ENCODE peak calls at places on chromosomes 3 and 15, in ten cellular contexts. Q, B, X, J, R, Y, F, W, U and P are unnamed samples.
A peak's percentile ranks its signal among the peaks of the same experiment; 100 is the strongest.

GRCh38 chr15:71545223-71545760 is 265.1 kb upstream of the NR2E3 start:
- DNase-seq in Q (no peak), B (peak; percentile 68), X (no peak), J (no peak), R (no peak), Y (no peak), F (no peak), W (no peak), U (no peak), P (no peak)

GRCh38 chr3:193962986-193963683 is 172.8 kb upstream of the HES1 start:
- DNase-seq in Q (peak; percentile 97), B (no peak), X (peak; percentile 41), J (no peak), R (no peak), Y (no peak), F (no peak), W (no peak), U (no peak), P (no peak)

GRCh38 chr3:117035785-117036184 is 326.2 kb downstream of the TUSC7 start:
- DNase-seq in Q (no peak), B (no peak), X (no peak), J (no peak), R (peak; percentile 25), Y (no peak), F (no peak), W (no peak), U (no peak), P (peak; percentile 42)

GRCh38 chr3:78494831-78495230 is 1273.0 kb downstream of the ROBO1 start:
- DNase-seq in Q (no peak), B (no peak), X (no peak), J (no peak), R (no peak), Y (no peak), F (no peak), W (no peak), U (no peak), P (no peak)

GRCh38 chr15:36845270-36845669 is 255.1 kb downstream of the MEIS2 start:
- DNase-seq in Q (no peak), B (no peak), X (no peak), J (no peak), R (no peak), Y (no peak), F (no peak), W (no peak), U (no peak), P (no peak)

GRCh38 chr15:73357999-73358665 is 10.6 kb downstream of the HCN4 start:
- DNase-seq in Q (no peak), B (no peak), X (no peak), J (no peak), R (peak; percentile 18), Y (no peak), F (no peak), W (no peak), U (no peak), P (no peak)

GRCh38 chr3:135762188-135762853 is 203.2 kb upstream of the PPP2R3A start:
- DNase-seq in Q (no peak), B (no peak), X (no peak), J (no peak), R (no peak), Y (no peak), F (no peak), W (no peak), U (no peak), P (no peak)

GRCh38 chr3:134381836-134382442 is 7.7 kb upstream of the AMOTL2 start:
- DNase-seq in Q (no peak), B (no peak), X (peak; percentile 95), J (no peak), R (no peak), Y (no peak), F (peak; percentile 90), W (no peak), U (no peak), P (no peak)

GRCh38 chr3:68817243-68817642 is 115.1 kb downstream of the TAFA4 start:
- DNase-seq in Q (no peak), B (no peak), X (peak; percentile 1), J (no peak), R (no peak), Y (no peak), F (no peak), W (no peak), U (peak; percentile 73), P (no peak)

GRCh38 chr3:111864821-111865656 is 6.0 kb downstream of the PHLDB2 start:
- DNase-seq in Q (no peak), B (no peak), X (no peak), J (no peak), R (peak; percentile 49), Y (no peak), F (no peak), W (no peak), U (peak; percentile 90), P (peak; percentile 77)

GRCh38 chr3:193869221-193870201 is 266.4 kb upstream of the HES1 start:
- DNase-seq in Q (no peak), B (no peak), X (peak; percentile 97), J (no peak), R (peak; percentile 84), Y (no peak), F (no peak), W (no peak), U (peak; percentile 69), P (peak; percentile 73)

GRCh38 chr15:55992769-55993110 is 672 bp downstream of the NEDD4 start:
- DNase-seq in Q (no peak), B (no peak), X (no peak), J (no peak), R (no peak), Y (no peak), F (no peak), W (no peak), U (no peak), P (no peak)

GRCh38 chr3:169667710-169668080 is 4.2 kb upstream of the MECOM start:
- DNase-seq in Q (no peak), B (no peak), X (no peak), J (no peak), R (no peak), Y (no peak), F (no peak), W (no peak), U (peak; percentile 54), P (no peak)

GRCh38 chr3:171351676-171352075 is 108.5 kb downstream of the TNIK start:
- DNase-seq in Q (no peak), B (no peak), X (peak; percentile 98), J (no peak), R (no peak), Y (no peak), F (no peak), W (no peak), U (peak; percentile 52), P (peak; percentile 49)

GRCh38 chr3:106120334-106120733 is 251.5 kb upstream of the CBLB start:
- DNase-seq in Q (no peak), B (no peak), X (peak; percentile 66), J (no peak), R (no peak), Y (no peak), F (no peak), W (no peak), U (peak; percentile 9), P (peak; percentile 27)

GRCh38 chr15:90642464-90643300 is 74.5 kb upstream of the BLM start:
- DNase-seq in Q (no peak), B (no peak), X (no peak), J (no peak), R (no peak), Y (no peak), F (no peak), W (no peak), U (no peak), P (no peak)

DNA sequence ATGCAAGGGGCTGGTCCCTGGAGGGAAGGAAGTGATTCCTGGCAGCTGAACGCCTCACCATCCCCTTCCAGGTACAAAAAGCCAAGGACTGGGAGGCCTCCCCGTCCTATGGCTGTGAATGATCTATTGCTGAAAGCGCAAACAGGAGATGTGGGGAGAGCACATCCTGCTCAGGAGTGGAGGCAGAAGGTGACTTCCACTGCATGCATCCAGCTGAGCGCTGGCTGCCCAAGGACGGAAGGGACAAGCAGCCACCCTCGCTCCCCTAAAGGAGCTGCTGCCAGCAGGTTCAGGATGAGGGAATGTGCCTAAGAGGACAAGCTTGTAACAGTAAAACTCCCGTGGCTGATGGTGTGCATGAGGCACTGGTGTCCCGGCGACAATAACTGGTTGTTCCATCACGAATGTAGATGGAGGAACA is 41.4 kb downstream of the ABTB1 start:
- DNase-seq in Q (no peak), B (no peak), X (peak; percentile 42), J (no peak), R (peak; percentile 56), Y (no peak), F (no peak), W (no peak), U (peak; percentile 77), P (no peak)
- H3K4me1 ChIP-seq in Q (no peaks in the 10 kb centered on the region), B (peaks cover 84% of the 10 kb centered on the region), X (peaks cover 33% of the 10 kb centered on the region), J (no peaks in the 10 kb centered on the region), R (peaks cover 36% of the 10 kb centered on the region), Y (no peaks in the 10 kb centered on the region), F (peaks cover 16% of the 10 kb centered on the region), W (no peaks in the 10 kb centered on the region), U (peaks cover 21% of the 10 kb centered on the region), P (peaks cover 28% of the 10 kb centered on the region)

DNA sequence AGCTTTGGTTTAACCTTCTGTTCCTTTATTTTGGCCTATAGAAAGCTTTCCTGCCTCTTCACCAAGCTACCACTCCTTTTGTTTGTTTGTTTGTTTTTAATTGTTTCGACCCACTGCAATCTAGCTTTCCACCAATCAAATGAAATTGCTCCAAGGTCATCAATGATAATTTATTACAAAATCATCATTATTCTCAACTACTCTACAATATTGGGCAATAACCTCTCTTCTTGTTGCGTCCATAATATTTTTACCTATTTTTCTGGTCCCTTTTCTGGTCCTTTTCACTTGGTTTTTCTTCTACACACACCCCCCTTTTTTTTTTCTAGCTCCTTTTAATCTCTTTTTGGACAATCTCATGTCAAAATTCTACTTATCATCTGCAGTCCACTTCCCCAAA is 10.9 kb upstream of the ANKRD28 start:
- DNase-seq in Q (no peak), B (no peak), X (no peak), J (no peak), R (no peak), Y (no peak), F (no peak), W (no peak), U (no peak), P (no peak)
- H3K4me1 ChIP-seq in Q (peaks cover 65% of the 10 kb centered on the region), B (peaks cover 12% of the 10 kb centered on the region), X (peaks cover 40% of the 10 kb centered on the region), J (no peaks in the 10 kb centered on the region), R (no peaks in the 10 kb centered on the region), Y (no peaks in the 10 kb centered on the region), F (no peaks in the 10 kb centered on the region), W (no peaks in the 10 kb centered on the region), U (peaks cover 15% of the 10 kb centered on the region), P (peaks cover 19% of the 10 kb centered on the region)

DNA sequence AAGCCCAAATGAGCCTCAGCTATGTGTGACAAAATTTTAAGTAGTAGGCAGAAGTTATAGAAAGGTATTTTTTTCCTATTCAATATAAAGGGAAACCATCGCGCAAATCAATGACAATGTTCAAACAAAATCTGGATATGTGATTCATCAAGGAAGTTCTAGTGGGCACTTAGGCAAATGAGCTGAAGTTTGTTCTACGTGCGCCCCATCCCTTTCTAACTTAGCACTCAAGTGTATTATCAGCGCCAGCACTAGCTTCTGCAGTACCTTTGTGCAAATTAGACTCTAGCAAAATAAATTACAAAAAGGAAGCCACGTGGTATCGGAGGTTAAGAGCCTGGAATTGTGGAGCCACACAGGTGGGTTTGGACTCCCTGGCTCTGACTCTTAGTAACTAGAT is 91.1 kb downstream of the TBL1XR1 start:
- DNase-seq in Q (no peak), B (no peak), X (no peak), J (no peak), R (no peak), Y (no peak), F (no peak), W (no peak), U (no peak), P (no peak)
- H3K4me1 ChIP-seq in Q (peaks cover 32% of the 10 kb centered on the region), B (peaks cover 67% of the 10 kb centered on the region), X (no peaks in the 10 kb centered on the region), J (peaks cover 16% of the 10 kb centered on the region), R (peaks cover 8% of the 10 kb centered on the region), Y (peaks cover 9% of the 10 kb centered on the region), F (peaks cover 7% of the 10 kb centered on the region), W (peaks cover 60% of the 10 kb centered on the region), U (no peaks in the 10 kb centered on the region), P (peaks cover 47% of the 10 kb centered on the region)

GRCh38 chr15:58777107-58777506 is 6.0 kb downstream of the MINDY2 start:
- DNase-seq in Q (peak; percentile 44), B (no peak), X (no peak), J (no peak), R (no peak), Y (no peak), F (no peak), W (no peak), U (no peak), P (no peak)
- H3K4me1 ChIP-seq in Q (peaks cover 21% of the 10 kb centered on the region), B (peaks cover 55% of the 10 kb centered on the region), X (peaks cover 15% of the 10 kb centered on the region), J (peaks cover 23% of the 10 kb centered on the region), R (peaks cover 6% of the 10 kb centered on the region), Y (peaks cover 14% of the 10 kb centered on the region), F (no peaks in the 10 kb centered on the region), W (peaks cover 38% of the 10 kb centered on the region), U (peaks cover 13% of the 10 kb centered on the region), P (peaks cover 7% of the 10 kb centered on the region)